ENCODE peak calls at places on chromosomes 7 and 10, in four cellular contexts. One of them, this sample, is unnamed.

GRCh38 chr7:2231992-2232765 is 566 bp downstream of the MAD1L1 start:
- DNase-seq in GM12891: no peak
- DNase-seq in GM12878: no peak
- DNase-seq in K562: peak
- DNase-seq in this sample: peak

GRCh38 chr7:12646139-12646538 is 41.3 kb upstream of the ARL4A start:
- DNase-seq in GM12891: no peak
- DNase-seq in GM12878: no peak
- DNase-seq in K562: peak
- DNase-seq in this sample: no peak

GRCh38 chr10:73894245-73894971 is 16.5 kb upstream of the PLAU start:
- DNase-seq in GM12891: no peak
- DNase-seq in GM12878: no peak
- DNase-seq in K562: peak
- DNase-seq in this sample: no peak

GRCh38 chr7:95687759-95688343 is 84.5 kb upstream of the DYNC1I1 start:
- DNase-seq in GM12891: no peak
- DNase-seq in GM12878: no peak
- DNase-seq in K562: peak
- DNase-seq in this sample: no peak

GRCh38 chr7:98754041-98754479 is 115.8 kb downstream of the TMEM130 start:
- DNase-seq in GM12891: no peak
- DNase-seq in GM12878: no peak
- DNase-seq in K562: peak
- DNase-seq in this sample: no peak

GRCh38 chr7:149662591-149663095 is 110.7 kb downstream of the ZNF467 start:
- DNase-seq in GM12891: peak
- DNase-seq in GM12878: peak
- DNase-seq in K562: peak
- DNase-seq in this sample: peak

GRCh38 chr10:62545155-62545554 is 171.0 kb downstream of the ZNF365 start:
- DNase-seq in GM12891: no peak
- DNase-seq in GM12878: no peak
- DNase-seq in K562: no peak
- DNase-seq in this sample: no peak

GRCh38 chr7:47653550-47654351 is 71.8 kb upstream of the TNS3 start:
- DNase-seq in GM12891: no peak
- DNase-seq in GM12878: no peak
- DNase-seq in K562: no peak
- DNase-seq in this sample: no peak

GRCh38 chr10:131695814-131696165 is 205.0 kb upstream of the PPP2R2D start:
- DNase-seq in GM12891: no peak
- DNase-seq in GM12878: no peak
- DNase-seq in K562: no peak
- DNase-seq in this sample: no peak

GRCh38 chr10:22315455-22316285 is 518 bp upstream of the COMMD3 start:
- DNase-seq in GM12891: no peak
- DNase-seq in GM12878: no peak
- DNase-seq in K562: no peak
- DNase-seq in this sample: no peak

GRCh38 chr10:125000366-125001312 is 58.7 kb downstream of the ZRANB1 start:
- DNase-seq in GM12891: peak
- DNase-seq in GM12878: no peak
- DNase-seq in K562: no peak
- DNase-seq in this sample: no peak

GRCh38 chr7:6528401-6529130 is 22.7 kb downstream of the GRID2IP start:
- DNase-seq in GM12891: no peak
- DNase-seq in GM12878: no peak
- DNase-seq in K562: no peak
- DNase-seq in this sample: no peak

GRCh38 chr10:14545827-14546226 is 215.1 kb upstream of the FRMD4A start:
- DNase-seq in GM12891: no peak
- DNase-seq in GM12878: no peak
- DNase-seq in K562: no peak
- DNase-seq in this sample: no peak

GRCh38 chr10:130301026-130301892 is 165.1 kb downstream of the GLRX3 start:
- DNase-seq in GM12891: no peak
- DNase-seq in GM12878: no peak
- DNase-seq in K562: no peak
- DNase-seq in this sample: no peak

GRCh38 chr10:83222832-83223742 is 916.2 kb upstream of the GHITM start:
- DNase-seq in GM12891: no peak
- DNase-seq in GM12878: no peak
- DNase-seq in K562: no peak
- DNase-seq in this sample: no peak

GRCh38 chr7:3942778-3943177 is 641.7 kb downstream of the SDK1 start:
- DNase-seq in GM12891: no peak
- DNase-seq in GM12878: no peak
- DNase-seq in K562: no peak
- DNase-seq in this sample: no peak

GRCh38 chr7:28703054-28703765 is 254.9 kb downstream of the TRIL start:
- DNase-seq in GM12891: no peak
- DNase-seq in GM12878: no peak
- DNase-seq in K562: no peak
- DNase-seq in this sample: no peak

GRCh38 chr10:86940677-86941076 is 16.7 kb downstream of the MMRN2 start:
- DNase-seq in GM12891: no peak
- DNase-seq in GM12878: no peak
- DNase-seq in K562: no peak
- DNase-seq in this sample: no peak

GRCh38 chr7:19030280-19030679 is 87.2 kb downstream of the TWIST1 start:
- DNase-seq in GM12891: no peak
- DNase-seq in GM12878: no peak
- DNase-seq in K562: no peak
- DNase-seq in this sample: no peak

GRCh38 chr7:133099887-133100286 is 18.0 kb upstream of the CHCHD3 start:
- DNase-seq in GM12891: no peak
- DNase-seq in GM12878: no peak
- DNase-seq in K562: no peak
- DNase-seq in this sample: no peak

GRCh38 chr10:1968257-1969025 is 231.1 kb upstream of the ADARB2 start:
- DNase-seq in GM12891: no peak
- DNase-seq in GM12878: no peak
- DNase-seq in K562: no peak
- DNase-seq in this sample: no peak

GRCh38 chr7:98202367-98203195 is 8.7 kb upstream of the BHLHA15 start:
- DNase-seq in GM12891: peak
- DNase-seq in GM12878: peak
- DNase-seq in K562: no peak
- DNase-seq in this sample: peak

GRCh38 chr10:73232887-73233286 is 14.2 kb downstream of the DNAJC9 start:
- DNase-seq in GM12891: no peak
- DNase-seq in GM12878: no peak
- DNase-seq in K562: peak
- DNase-seq in this sample: no peak

GRCh38 chr7:44291066-44291732 is 34.2 kb downstream of the CAMK2B start:
- DNase-seq in GM12891: peak
- DNase-seq in GM12878: no peak
- DNase-seq in K562: peak
- DNase-seq in this sample: peak

GRCh38 chr10:101725843-101726242 is 30.9 kb upstream of the FBXW4 start:
- DNase-seq in GM12891: no peak
- DNase-seq in GM12878: no peak
- DNase-seq in K562: peak
- DNase-seq in this sample: no peak

GRCh38 chr10:118725784-118726507 is 28.8 kb downstream of the CACUL1 start:
- DNase-seq in GM12891: no peak
- DNase-seq in GM12878: no peak
- DNase-seq in K562: no peak
- DNase-seq in this sample: no peak

GRCh38 chr10:110273474-110273873 is 31.2 kb downstream of the SMNDC1 start:
- DNase-seq in GM12891: no peak
- DNase-seq in GM12878: peak
- DNase-seq in K562: no peak
- DNase-seq in this sample: peak

GRCh38 chr10:26479766-26480492 is 41.8 kb downstream of the APBB1IP start:
- DNase-seq in GM12891: no peak
- DNase-seq in GM12878: no peak
- DNase-seq in K562: no peak
- DNase-seq in this sample: peak

GRCh38 chr7:25897261-25897782 is 254.7 kb upstream of the NFE2L3 start:
- DNase-seq in GM12891: no peak
- DNase-seq in GM12878: no peak
- DNase-seq in K562: peak
- DNase-seq in this sample: peak

GRCh38 chr10:124722812-124723783 is 21.1 kb downstream of the FAM53B start:
- DNase-seq in GM12891: peak
- DNase-seq in GM12878: peak
- DNase-seq in K562: peak
- DNase-seq in this sample: peak

GRCh38 chr10:49643296-49644034 is 29.6 kb downstream of the CHAT start:
- DNase-seq in GM12891: no peak
- DNase-seq in GM12878: no peak
- DNase-seq in K562: no peak
- DNase-seq in this sample: no peak

GRCh38 chr7:1542841-1543747 is 12.6 kb downstream of the MAFK start:
- DNase-seq in GM12891: no peak
- DNase-seq in GM12878: no peak
- DNase-seq in K562: no peak
- DNase-seq in this sample: no peak

GRCh38 chr10:5587151-5588079 is 62.7 kb downstream of the CALML3 start:
- DNase-seq in GM12891: no peak
- DNase-seq in GM12878: no peak
- DNase-seq in K562: no peak
- DNase-seq in this sample: no peak

GRCh38 chr7:117621075-117621474 is 141.2 kb downstream of the CFTR start:
- DNase-seq in GM12891: no peak
- DNase-seq in GM12878: no peak
- DNase-seq in K562: no peak
- DNase-seq in this sample: no peak

GRCh38 chr7:107501593-107501992 is 31.7 kb downstream of the GPR22 start:
- DNase-seq in GM12891: no peak
- DNase-seq in GM12878: no peak
- DNase-seq in K562: peak
- DNase-seq in this sample: no peak

GRCh38 chr7:142036384-142036783 is 40.7 kb downstream of the MGAM start:
- DNase-seq in GM12891: no peak
- DNase-seq in GM12878: no peak
- DNase-seq in K562: no peak
- DNase-seq in this sample: no peak

GRCh38 chr10:7408494-7409044 is 2.3 kb downstream of the SFMBT2 start:
- DNase-seq in GM12891: peak
- DNase-seq in GM12878: no peak
- DNase-seq in K562: peak
- DNase-seq in this sample: no peak

GRCh38 chr7:40918701-40919271 is 784.0 kb downstream of the SUGCT start:
- DNase-seq in GM12891: no peak
- DNase-seq in GM12878: no peak
- DNase-seq in K562: no peak
- DNase-seq in this sample: no peak

GRCh38 chr7:138880881-138881577 is 83.0 kb upstream of the ATP6V0A4 start:
- DNase-seq in GM12891: no peak
- DNase-seq in GM12878: no peak
- DNase-seq in K562: no peak
- DNase-seq in this sample: no peak

GRCh38 chr7:23893942-23894890 is 184.2 kb downstream of the STK31 start:
- DNase-seq in GM12891: no peak
- DNase-seq in GM12878: peak
- DNase-seq in K562: no peak
- DNase-seq in this sample: peak

GRCh38 chr10:20004087-20004523 is 187.9 kb downstream of the PLXDC2 start:
- DNase-seq in GM12891: no peak
- DNase-seq in GM12878: peak
- DNase-seq in K562: no peak
- DNase-seq in this sample: peak

GRCh38 chr10:20002657-20003056 is 186.4 kb downstream of the PLXDC2 start:
- DNase-seq in GM12891: no peak
- DNase-seq in GM12878: no peak
- DNase-seq in K562: no peak
- DNase-seq in this sample: no peak

GRCh38 chr10:20007426-20007825 is 191.2 kb downstream of the PLXDC2 start:
- DNase-seq in GM12891: no peak
- DNase-seq in GM12878: no peak
- DNase-seq in K562: no peak
- DNase-seq in this sample: no peak

GRCh38 chr10:20006169-20006870 is 190.1 kb downstream of the PLXDC2 start:
- DNase-seq in GM12891: no peak
- DNase-seq in GM12878: no peak
- DNase-seq in K562: no peak
- DNase-seq in this sample: no peak

DNA sequence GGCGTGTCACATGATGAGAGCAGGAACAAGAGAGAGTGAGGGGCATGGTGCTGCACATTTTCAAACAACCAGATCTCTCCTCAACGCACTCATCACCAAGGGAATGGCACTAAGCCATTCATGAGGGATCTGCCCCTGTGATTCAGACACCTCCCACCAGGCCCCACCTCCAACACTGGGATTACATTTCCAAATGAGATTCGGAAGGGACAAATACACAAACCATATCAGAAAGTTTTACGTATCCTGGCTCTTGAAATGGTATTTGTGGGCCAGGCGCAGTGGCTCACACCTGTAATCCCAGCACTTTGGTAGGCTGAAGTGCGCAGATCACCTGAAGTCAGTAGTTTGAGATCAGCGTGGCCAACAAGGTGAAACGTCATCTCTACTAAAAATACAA is 189.4 kb downstream of the PLXDC2 start:
- DNase-seq in GM12891: no peak
- DNase-seq in GM12878: no peak
- DNase-seq in K562: no peak
- DNase-seq in this sample: no peak
- TF ChIP-seq SPI1 in GM12891: no peak
- TF ChIP-seq SPI1 in GM12878: no peak
- TF ChIP-seq SPI1 in K562: no peak
- TF ChIP-seq SPI1 in this sample: no peak

GRCh38 chr10:71260622-71261325 is 48.4 kb downstream of the UNC5B start:
- DNase-seq in GM12891: no peak
- DNase-seq in GM12878: no peak
- DNase-seq in K562: peak
- DNase-seq in this sample: peak
- TF ChIP-seq SPI1 in GM12891: no peak
- TF ChIP-seq SPI1 in GM12878: no peak
- TF ChIP-seq SPI1 in K562: no peak
- TF ChIP-seq SPI1 in this sample: no peak

GRCh38 chr7:157690833-157691382 is 354.1 kb downstream of the DNAJB6 start:
- DNase-seq in GM12891: no peak
- DNase-seq in GM12878: no peak
- DNase-seq in K562: no peak
- DNase-seq in this sample: no peak
- TF ChIP-seq SPI1 in GM12891: no peak
- TF ChIP-seq SPI1 in GM12878: no peak
- TF ChIP-seq SPI1 in K562: no peak
- TF ChIP-seq SPI1 in this sample: no peak

GRCh38 chr7:121563177-121563576 is 167.1 kb upstream of the FAM3C start:
- DNase-seq in GM12891: no peak
- DNase-seq in GM12878: no peak
- DNase-seq in K562: no peak
- DNase-seq in this sample: no peak
- TF ChIP-seq SPI1 in GM12891: no peak
- TF ChIP-seq SPI1 in GM12878: no peak
- TF ChIP-seq SPI1 in K562: no peak
- TF ChIP-seq SPI1 in this sample: no peak

This sample was measured in HL-60.